ENCODE peak calls at places on chromosomes 11 and 22, in seven cellular contexts. M, X, S, T, Z, A and N are unnamed samples.

GRCh38 chr11:108857382-108857781 is 192.5 kb downstream of the DDX10 start:
- DNase-seq in M (no peak), X (no peak), S (no peak), T (peak; percentile 82), Z (no peak), A (no peak), N (no peak)

GRCh38 chr11:118283311-118283636 is 19.2 kb upstream of the MPZL2 start:
- DNase-seq in M (no peak), X (no peak), S (no peak), T (no peak), Z (no peak), A (no peak), N (no peak)

GRCh38 chr11:75858613-75859012 is 43.6 kb downstream of the UVRAG start:
- DNase-seq in M (no peak), X (no peak), S (no peak), T (peak; percentile 79), Z (no peak), A (no peak), N (no peak)

GRCh38 chr22:49415219-49415951 is 412.3 kb downstream of the BRD1 start:
- DNase-seq in M (no peak), X (no peak), S (no peak), T (no peak), Z (no peak), A (no peak), N (no peak)

GRCh38 chr11:128686045-128686741 is 7.7 kb upstream of the FLI1 start:
- DNase-seq in M (no peak), X (no peak), S (no peak), T (no peak), Z (no peak), A (no peak), N (no peak)

GRCh38 chr11:11667056-11667455 is 45.3 kb upstream of the GALNT18 start:
- DNase-seq in M (no peak), X (no peak), S (no peak), T (peak; percentile 13), Z (no peak), A (no peak), N (no peak)

GRCh38 chr11:112652786-112653390 is 308.3 kb upstream of the NCAM1 start:
- DNase-seq in M (no peak), X (no peak), S (no peak), T (peak; percentile 29), Z (no peak), A (no peak), N (no peak)

GRCh38 chr11:120391297-120391696 is 55.1 kb downstream of the ARHGEF12 start:
- DNase-seq in M (no peak), X (no peak), S (no peak), T (peak; percentile 16), Z (no peak), A (no peak), N (no peak)

GRCh38 chr22:39679652-39680051 is 109.1 kb downstream of the CACNA1I start:
- DNase-seq in M (no peak), X (no peak), S (no peak), T (no peak), Z (no peak), A (no peak), N (no peak)

GRCh38 chr22:20999350-21000214 is 2.3 kb downstream of the THAP7 start:
- DNase-seq in M (no peak), X (no peak), S (no peak), T (no peak), Z (no peak), A (no peak), N (no peak)

GRCh38 chr11:78112588-78113275 is 26.7 kb downstream of the ALG8 start:
- DNase-seq in M (no peak), X (no peak), S (no peak), T (no peak), Z (no peak), A (no peak), N (no peak)

GRCh38 chr11:117829369-117829725 is 4.8 kb upstream of the FXYD2 start:
- DNase-seq in M (no peak), X (no peak), S (no peak), T (no peak), Z (no peak), A (peak; percentile 36), N (no peak)

GRCh38 chr22:47063606-47064005 is 301.2 kb downstream of the TBC1D22A start:
- DNase-seq in M (no peak), X (no peak), S (no peak), T (no peak), Z (no peak), A (no peak), N (no peak)

GRCh38 chr22:21937041-21937820 is 15.4 kb downstream of the PPM1F start:
- DNase-seq in M (no peak), X (no peak), S (no peak), T (peak; percentile 24), Z (no peak), A (no peak), N (no peak)

GRCh38 chr11:66415423-66415822 is 5.4 kb upstream of the NPAS4 start:
- DNase-seq in M (no peak), X (no peak), S (no peak), T (no peak), Z (no peak), A (no peak), N (no peak)

GRCh38 chr22:37331811-37332536 is 49.7 kb downstream of the CYTH4 start:
- DNase-seq in M (no peak), X (no peak), S (no peak), T (no peak), Z (no peak), A (no peak), N (no peak)

GRCh38 chr11:64762916-64763803 is 3.4 kb upstream of the PYGM start:
- DNase-seq in M (no peak), X (peak; percentile 18), S (no peak), T (peak; percentile 71), Z (no peak), A (peak; percentile 32), N (no peak)

GRCh38 chr11:14336507-14337503 is 22.2 kb downstream of the RRAS2 start:
- DNase-seq in M (peak; percentile 58), X (no peak), S (no peak), T (peak; percentile 46), Z (peak; percentile 76), A (no peak), N (peak; percentile 88)